ENCODE peak calls at places on chromosomes 7 and 10, in six cellular contexts. R, F, M, P, U and K are unnamed samples.

GRCh38 chr7:157077021-157077420 is 61.7 kb upstream of the UBE3C start:
- DNase-seq in R (no peak), F (no peak), M (no peak), P (no peak), U (no peak), K (no peak)

GRCh38 chr10:121261665-121262064 is 336.6 kb downstream of the FGFR2 start:
- DNase-seq in R (no peak), F (no peak), M (no peak), P (no peak), U (no peak), K (no peak)

GRCh38 chr7:100432053-100432452 is 2.4 kb downstream of the MEPCE start:
- DNase-seq in R (no peak), F (no peak), M (no peak), P (no peak), U (no peak), K (no peak)

GRCh38 chr10:102241037-102241443 is 272 bp downstream of the PITX3 start:
- DNase-seq in R (no peak), F (no peak), M (no peak), P (no peak), U (no peak), K (peak; percentile 68)

GRCh38 chr10:42987575-42987974 is 89.3 kb upstream of the RET start:
- DNase-seq in R (no peak), F (peak; percentile 9), M (no peak), P (no peak), U (no peak), K (no peak)

GRCh38 chr7:80941206-80941758 is 22.4 kb upstream of the SEMA3C start:
- DNase-seq in R (no peak), F (no peak), M (no peak), P (no peak), U (peak; percentile 52), K (no peak)

GRCh38 chr10:6929157-6929830 is 349.2 kb upstream of the PRKCQ start:
- DNase-seq in R (no peak), F (no peak), M (no peak), P (no peak), U (no peak), K (peak; percentile 74)

GRCh38 chr7:27199820-27200760 is at the start of gene HOXA13:
- DNase-seq in R (no peak), F (peak; percentile 42), M (peak; percentile 75), P (no peak), U (peak; percentile 55), K (peak; percentile 63)

GRCh38 chr10:99775850-99776249 is 6.6 kb upstream of the ABCC2 start:
- DNase-seq in R (no peak), F (no peak), M (no peak), P (no peak), U (peak; percentile 84), K (no peak)